ENCODE peak calls at places on chromosomes 6 and 20, in four cellular contexts. One of them, this sample, is unnamed.

GRCh38 chr20:24665196-24665595 is 195.8 kb downstream of the SYNDIG1 start:
- DNase-seq in OCI-LY7: no peak
- DNase-seq in Calu3: no peak
- DNase-seq in tibial artery: peak; percentile 48
- DNase-seq in this sample: no peak

GRCh38 chr6:31597006-31597405 is 4.2 kb upstream of the NCR3 start:
- DNase-seq in tibial artery: no peak
- DNase-seq in OCI-LY7: peak; percentile 82
- DNase-seq in Calu3: peak; percentile 45
- DNase-seq in this sample: no peak

GRCh38 chr6:4459981-4460380 is 316.2 kb upstream of the CDYL start:
- DNase-seq in tibial artery: no peak
- DNase-seq in Calu3: no peak
- DNase-seq in OCI-LY7: no peak
- DNase-seq in this sample: no peak

GRCh38 chr20:57450419-57450818 is 59.2 kb downstream of the RBM38 start:
- DNase-seq in tibial artery: peak; percentile 80
- DNase-seq in OCI-LY7: peak; percentile 92
- DNase-seq in Calu3: no peak
- DNase-seq in this sample: peak; percentile 78

GRCh38 chr6:28816909-28817807 is 106.6 kb downstream of the TRIM27 start:
- DNase-seq in tibial artery: no peak
- DNase-seq in OCI-LY7: no peak
- DNase-seq in Calu3: peak; percentile 70
- DNase-seq in this sample: no peak

GRCh38 chr6:125220712-125221111 is 67.1 kb downstream of the TPD52L1 start:
- DNase-seq in OCI-LY7: no peak
- DNase-seq in tibial artery: peak; percentile 78
- DNase-seq in Calu3: no peak
- DNase-seq in this sample: no peak

GRCh38 chr20:56208121-56208520 is 40.4 kb upstream of the MC3R start:
- DNase-seq in tibial artery: no peak
- DNase-seq in OCI-LY7: no peak
- DNase-seq in Calu3: no peak
- DNase-seq in this sample: no peak

GRCh38 chr6:117907600-117908245 is 659 bp downstream of the SLC35F1 start:
- DNase-seq in Calu3: no peak
- DNase-seq in OCI-LY7: no peak
- DNase-seq in tibial artery: no peak
- DNase-seq in this sample: peak; percentile 18

GRCh38 chr6:48552905-48553304 is 441.9 kb upstream of the PTCHD4 start:
- DNase-seq in OCI-LY7: no peak
- DNase-seq in Calu3: no peak
- DNase-seq in tibial artery: no peak
- DNase-seq in this sample: no peak

GRCh38 chr6:37052027-37052628 is 46.7 kb downstream of the FGD2 start:
- DNase-seq in OCI-LY7: peak; percentile 28
- DNase-seq in tibial artery: no peak
- DNase-seq in Calu3: no peak
- DNase-seq in this sample: no peak

GRCh38 chr20:7232796-7233195 is 465.3 kb downstream of the BMP2 start:
- DNase-seq in OCI-LY7: no peak
- DNase-seq in tibial artery: no peak
- DNase-seq in Calu3: no peak
- DNase-seq in this sample: no peak

GRCh38 chr6:10837692-10837996 is 695 bp downstream of the MAK start:
- DNase-seq in tibial artery: no peak
- DNase-seq in Calu3: no peak
- DNase-seq in OCI-LY7: no peak
- DNase-seq in this sample: peak; percentile 28

GRCh38 chr20:10857362-10858070 is 183.7 kb upstream of the JAG1 start:
- DNase-seq in OCI-LY7: no peak
- DNase-seq in Calu3: peak; percentile 37
- DNase-seq in tibial artery: no peak
- DNase-seq in this sample: no peak

GRCh38 chr6:1285589-1286340 is 26.1 kb upstream of the FOXQ1 start:
- DNase-seq in OCI-LY7: no peak
- DNase-seq in Calu3: no peak
- DNase-seq in tibial artery: no peak
- DNase-seq in this sample: no peak

GRCh38 chr6:220736-221475 is 71.4 kb upstream of the DUSP22 start:
- DNase-seq in Calu3: no peak
- DNase-seq in OCI-LY7: peak; percentile 44
- DNase-seq in tibial artery: no peak
- DNase-seq in this sample: no peak

GRCh38 chr20:37789408-37789807 is 95.6 kb downstream of the CTNNBL1 start:
- DNase-seq in OCI-LY7: peak; percentile 41
- DNase-seq in tibial artery: no peak
- DNase-seq in Calu3: no peak
- DNase-seq in this sample: no peak

GRCh38 chr6:156938143-156938542 is 161.0 kb downstream of the ARID1B start:
- DNase-seq in Calu3: no peak
- DNase-seq in tibial artery: no peak
- DNase-seq in OCI-LY7: no peak
- DNase-seq in this sample: no peak

DNA sequence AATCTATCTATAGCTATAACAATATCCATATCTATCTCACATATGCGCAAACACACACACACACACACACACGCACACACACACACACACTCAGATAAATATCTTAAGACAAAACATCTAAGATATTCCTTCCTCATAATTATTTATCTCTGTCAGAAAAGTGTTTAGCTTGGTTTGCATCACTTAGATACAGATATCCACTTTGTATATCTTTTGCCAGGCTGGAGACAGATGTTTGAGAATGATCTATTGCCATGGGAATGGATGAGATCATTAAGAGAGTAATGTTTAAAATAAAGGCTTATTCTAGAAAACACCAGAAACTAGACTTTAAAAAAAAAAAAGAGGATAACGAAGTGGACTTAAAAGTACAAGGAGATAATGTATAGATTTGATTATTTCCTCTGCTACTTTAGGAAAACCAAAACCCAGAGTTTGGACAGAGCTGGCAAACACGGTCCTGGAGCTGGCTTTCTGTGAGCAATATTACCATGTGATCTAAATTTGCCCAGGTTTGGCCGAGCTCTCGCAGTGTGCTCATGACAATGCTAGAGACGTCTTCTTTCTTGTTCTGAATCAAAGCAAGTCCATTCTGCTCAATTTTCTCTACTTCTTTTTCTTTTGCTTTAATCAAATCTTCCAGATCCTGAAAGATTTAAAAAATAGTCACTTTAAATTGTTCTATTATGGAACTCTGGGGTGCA is 411.8 kb downstream of the SYNE1 start:
- DNase-seq in OCI-LY7: no peak
- DNase-seq in Calu3: no peak
- DNase-seq in tibial artery: no peak
- DNase-seq in this sample: no peak
- TF ChIP-seq CTCF in OCI-LY7: no peak
- TF ChIP-seq CTCF in Calu3: no peak
- TF ChIP-seq CTCF in tibial artery: no peak
- TF ChIP-seq CTCF in this sample: no peak

GRCh38 chr20:17530716-17531536 is at the start of gene BFSP1:
- DNase-seq in OCI-LY7: peak; percentile 13
- DNase-seq in tibial artery: peak; percentile 79
- DNase-seq in Calu3: peak; percentile 45
- DNase-seq in this sample: peak; percentile 36
- TF ChIP-seq CTCF in OCI-LY7: no peak
- TF ChIP-seq CTCF in tibial artery: no peak
- TF ChIP-seq CTCF in Calu3: no peak
- TF ChIP-seq CTCF in this sample: no peak

GRCh38 chr6:138389551-138389950 is 11.8 kb downstream of the SMIM28 start:
- DNase-seq in tibial artery: no peak
- DNase-seq in Calu3: no peak
- DNase-seq in OCI-LY7: no peak
- DNase-seq in this sample: no peak

GRCh38 chr6:138382498-138383265 is 5.0 kb downstream of the SMIM28 start:
- DNase-seq in OCI-LY7: no peak
- DNase-seq in tibial artery: no peak
- DNase-seq in Calu3: no peak
- DNase-seq in this sample: no peak

GRCh38 chr6:138383776-138384175 is 6.1 kb downstream of the SMIM28 start:
- DNase-seq in Calu3: no peak
- DNase-seq in tibial artery: no peak
- DNase-seq in OCI-LY7: no peak
- DNase-seq in this sample: no peak

GRCh38 chr6:138387577-138388368 is 10.1 kb downstream of the SMIM28 start:
- DNase-seq in tibial artery: no peak
- DNase-seq in OCI-LY7: no peak
- DNase-seq in Calu3: no peak
- DNase-seq in this sample: no peak

GRCh38 chr6:138386897-138387296 is 9.2 kb downstream of the SMIM28 start:
- DNase-seq in OCI-LY7: no peak
- DNase-seq in tibial artery: no peak
- DNase-seq in Calu3: no peak
- DNase-seq in this sample: no peak
- TF ChIP-seq CTCF in OCI-LY7: no peak
- TF ChIP-seq CTCF in tibial artery: no peak
- TF ChIP-seq CTCF in Calu3: no peak
- TF ChIP-seq CTCF in this sample: no peak

DNA sequence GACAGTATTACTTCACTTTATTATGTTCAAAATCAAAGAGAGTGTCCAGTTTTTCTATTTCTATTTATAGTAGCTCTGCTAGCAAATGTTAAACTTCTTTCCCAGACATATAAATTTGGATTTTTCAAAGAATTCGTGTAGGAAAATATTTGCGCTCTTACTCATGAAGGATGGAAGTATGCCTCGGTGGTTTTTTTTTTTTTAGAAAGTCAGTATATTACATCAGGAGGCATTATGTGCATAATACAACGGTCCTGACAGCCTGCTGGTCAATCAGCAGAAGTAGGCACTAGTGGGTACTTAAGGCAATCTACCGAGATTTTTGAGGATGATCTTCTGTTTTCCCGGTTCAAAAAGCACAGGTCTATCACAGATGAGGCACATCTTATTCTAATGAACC is 249.3 kb downstream of the TBX18 start:
- DNase-seq in tibial artery: no peak
- DNase-seq in OCI-LY7: no peak
- DNase-seq in Calu3: no peak
- DNase-seq in this sample: no peak
- TF ChIP-seq CTCF in tibial artery: no peak
- TF ChIP-seq CTCF in OCI-LY7: no peak
- TF ChIP-seq CTCF in Calu3: no peak
- TF ChIP-seq CTCF in this sample: no peak

This sample was measured in GM10248.